ENCODE peak calls at places on chromosomes 4 and X, in four cellular contexts. One of them, this sample, is unnamed.

GRCh38 chr4:29081230-29081955 is 1638.8 kb upstream of the PCDH7 start:
- DNase-seq in AG09309: no peak
- DNase-seq in CD8-positive, alpha-beta T cell: no peak
- DNase-seq in MM.1S: no peak
- DNase-seq in this sample: no peak

GRCh38 chrX:18701621-18702361 is 5.7 kb upstream of the PPEF1 start:
- DNase-seq in AG09309: no peak
- DNase-seq in CD8-positive, alpha-beta T cell: no peak
- DNase-seq in MM.1S: no peak
- DNase-seq in this sample: peak

GRCh38 chr4:35525192-35525978 is 718.9 kb downstream of the ARAP2 start:
- DNase-seq in AG09309: no peak
- DNase-seq in CD8-positive, alpha-beta T cell: no peak
- DNase-seq in MM.1S: no peak
- DNase-seq in this sample: no peak

GRCh38 chr4:169124661-169125060 is 114.6 kb upstream of the CBR4 start:
- DNase-seq in AG09309: no peak
- DNase-seq in CD8-positive, alpha-beta T cell: no peak
- DNase-seq in MM.1S: no peak
- DNase-seq in this sample: no peak

GRCh38 chr4:38129452-38129830 is 169.2 kb downstream of the PTTG2 start:
- DNase-seq in AG09309: no peak
- DNase-seq in CD8-positive, alpha-beta T cell: no peak
- DNase-seq in MM.1S: no peak
- DNase-seq in this sample: no peak

GRCh38 chrX:40154229-40154852 is 56.6 kb upstream of the BCOR start:
- DNase-seq in AG09309: no peak
- DNase-seq in CD8-positive, alpha-beta T cell: no peak
- DNase-seq in MM.1S: no peak
- DNase-seq in this sample: no peak

GRCh38 chr4:7663075-7663541 is 228.4 kb upstream of the PSAPL1 start:
- DNase-seq in AG09309: no peak
- DNase-seq in CD8-positive, alpha-beta T cell: no peak
- DNase-seq in MM.1S: no peak
- DNase-seq in this sample: no peak

GRCh38 chrX:67545772-67546495 is 2.1 kb downstream of the AR start:
- DNase-seq in AG09309: no peak
- DNase-seq in CD8-positive, alpha-beta T cell: no peak
- DNase-seq in MM.1S: no peak
- DNase-seq in this sample: no peak

GRCh38 chr4:21709031-21709430 is 239.5 kb downstream of the KCNIP4 start:
- DNase-seq in AG09309: no peak
- DNase-seq in CD8-positive, alpha-beta T cell: no peak
- DNase-seq in MM.1S: no peak
- DNase-seq in this sample: no peak

GRCh38 chr4:63578383-63578782 is 830.9 kb downstream of the TECRL start:
- DNase-seq in AG09309: no peak
- DNase-seq in CD8-positive, alpha-beta T cell: no peak
- DNase-seq in MM.1S: no peak
- DNase-seq in this sample: no peak

GRCh38 chr4:21656832-21657231 is 291.7 kb downstream of the KCNIP4 start:
- DNase-seq in AG09309: no peak
- DNase-seq in CD8-positive, alpha-beta T cell: no peak
- DNase-seq in MM.1S: no peak
- DNase-seq in this sample: peak

GRCh38 chr4:41205130-41205529 is 9.2 kb downstream of the APBB2 start:
- DNase-seq in AG09309: no peak
- DNase-seq in CD8-positive, alpha-beta T cell: no peak
- DNase-seq in MM.1S: no peak
- DNase-seq in this sample: no peak

GRCh38 chr4:53240573-53240972 is 125.3 kb downstream of the SCFD2 start:
- DNase-seq in AG09309: no peak
- DNase-seq in CD8-positive, alpha-beta T cell: no peak
- DNase-seq in MM.1S: no peak
- DNase-seq in this sample: no peak

DNA sequence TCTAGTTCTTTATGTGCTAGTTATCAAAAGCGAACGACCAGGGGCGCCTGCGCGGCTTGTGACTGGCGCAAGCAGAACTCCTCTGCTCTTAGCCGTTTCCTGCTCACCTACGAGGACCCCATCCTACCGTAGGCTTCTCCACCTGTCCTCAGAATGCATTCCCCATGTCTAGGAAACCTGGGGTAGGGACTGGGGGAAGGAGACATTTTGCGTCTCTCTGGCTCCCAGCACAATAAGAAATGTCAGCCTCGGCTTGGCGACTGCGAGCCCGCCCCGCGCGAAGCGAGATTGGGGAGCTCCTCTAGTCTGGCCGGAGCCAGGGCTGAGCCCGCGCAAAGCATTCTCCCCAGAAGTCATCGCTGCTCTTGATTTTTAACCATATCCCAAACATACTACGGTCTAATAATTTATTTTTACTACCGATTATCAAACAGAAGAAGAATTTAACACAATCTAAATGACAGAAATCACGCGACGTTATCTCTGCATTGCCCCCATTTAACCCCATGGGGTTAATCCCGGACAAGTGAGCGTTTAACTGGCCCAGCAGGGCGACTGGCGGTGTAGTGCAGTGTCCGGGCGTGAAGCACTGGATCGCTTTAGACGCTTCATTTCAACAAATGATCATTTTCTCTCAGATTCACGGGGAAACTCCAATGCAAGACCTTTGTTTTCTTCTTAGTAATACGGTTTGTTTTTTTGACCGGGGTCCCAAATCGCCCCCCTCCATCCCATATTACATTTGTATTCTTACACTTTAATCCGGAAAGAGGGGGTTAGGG is 7.9 kb upstream of the PITX2 start:
- DNase-seq in AG09309: no peak
- DNase-seq in CD8-positive, alpha-beta T cell: no peak
- DNase-seq in MM.1S: no peak
- DNase-seq in this sample: no peak
- H3K4me3 ChIP-seq in AG09309: no peak
- H3K4me3 ChIP-seq in CD8-positive, alpha-beta T cell: no peak
- H3K4me3 ChIP-seq in MM.1S: no peak
- H3K4me3 ChIP-seq in this sample: no peak

GRCh38 chrX:2697741-2698294 is 6.7 kb downstream of the CD99 start:
- DNase-seq in AG09309: no peak
- DNase-seq in CD8-positive, alpha-beta T cell: no peak
- DNase-seq in MM.1S: no peak
- DNase-seq in this sample: no peak

GRCh38 chrX:2694868-2695267 is 3.8 kb downstream of the CD99 start:
- DNase-seq in AG09309: no peak
- DNase-seq in CD8-positive, alpha-beta T cell: no peak
- DNase-seq in MM.1S: no peak
- DNase-seq in this sample: no peak

GRCh38 chrX:2698604-2699003 is 7.5 kb downstream of the CD99 start:
- DNase-seq in AG09309: no peak
- DNase-seq in CD8-positive, alpha-beta T cell: no peak
- DNase-seq in MM.1S: no peak
- DNase-seq in this sample: no peak

GRCh38 chrX:2697306-2697705 is 6.2 kb downstream of the CD99 start:
- DNase-seq in AG09309: no peak
- DNase-seq in CD8-positive, alpha-beta T cell: no peak
- DNase-seq in MM.1S: no peak
- DNase-seq in this sample: no peak

GRCh38 chrX:2696698-2697215 is 5.7 kb downstream of the CD99 start:
- DNase-seq in AG09309: no peak
- DNase-seq in CD8-positive, alpha-beta T cell: peak
- DNase-seq in MM.1S: no peak
- DNase-seq in this sample: peak
- H3K4me3 ChIP-seq in AG09309: no peak
- H3K4me3 ChIP-seq in CD8-positive, alpha-beta T cell: peak
- H3K4me3 ChIP-seq in MM.1S: no peak
- H3K4me3 ChIP-seq in this sample: no peak

DNA sequence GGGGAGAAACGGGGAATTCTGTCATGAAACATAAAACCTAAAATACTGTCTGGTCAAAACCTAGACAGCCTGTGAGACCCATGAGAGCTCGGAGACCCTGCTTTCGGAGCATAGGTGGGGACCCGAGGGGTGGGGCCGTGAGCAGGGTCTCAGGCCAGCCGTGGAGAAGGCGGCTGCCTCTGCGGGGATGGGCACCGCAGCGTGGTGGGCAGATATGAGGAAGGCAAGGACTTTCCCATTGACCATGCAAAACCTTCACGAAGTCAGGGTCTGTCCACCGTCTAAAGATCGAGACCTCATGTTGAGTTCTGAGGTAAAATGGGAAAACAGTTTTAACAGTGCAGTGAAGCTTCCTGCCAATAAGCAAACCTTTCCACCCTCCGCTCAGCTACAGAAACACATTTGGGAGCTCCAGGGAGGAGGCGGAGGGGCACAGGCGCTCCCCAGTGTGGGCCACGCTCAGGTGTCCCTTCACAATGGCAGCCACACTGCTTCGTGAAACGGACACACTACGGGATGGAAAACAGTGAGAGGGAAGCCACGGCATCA is 74.4 kb downstream of the SORBS2 start:
- DNase-seq in AG09309: no peak
- DNase-seq in CD8-positive, alpha-beta T cell: no peak
- DNase-seq in MM.1S: no peak
- DNase-seq in this sample: no peak
- H3K4me3 ChIP-seq in AG09309: peak
- H3K4me3 ChIP-seq in CD8-positive, alpha-beta T cell: no peak
- H3K4me3 ChIP-seq in MM.1S: no peak
- H3K4me3 ChIP-seq in this sample: no peak

DNA sequence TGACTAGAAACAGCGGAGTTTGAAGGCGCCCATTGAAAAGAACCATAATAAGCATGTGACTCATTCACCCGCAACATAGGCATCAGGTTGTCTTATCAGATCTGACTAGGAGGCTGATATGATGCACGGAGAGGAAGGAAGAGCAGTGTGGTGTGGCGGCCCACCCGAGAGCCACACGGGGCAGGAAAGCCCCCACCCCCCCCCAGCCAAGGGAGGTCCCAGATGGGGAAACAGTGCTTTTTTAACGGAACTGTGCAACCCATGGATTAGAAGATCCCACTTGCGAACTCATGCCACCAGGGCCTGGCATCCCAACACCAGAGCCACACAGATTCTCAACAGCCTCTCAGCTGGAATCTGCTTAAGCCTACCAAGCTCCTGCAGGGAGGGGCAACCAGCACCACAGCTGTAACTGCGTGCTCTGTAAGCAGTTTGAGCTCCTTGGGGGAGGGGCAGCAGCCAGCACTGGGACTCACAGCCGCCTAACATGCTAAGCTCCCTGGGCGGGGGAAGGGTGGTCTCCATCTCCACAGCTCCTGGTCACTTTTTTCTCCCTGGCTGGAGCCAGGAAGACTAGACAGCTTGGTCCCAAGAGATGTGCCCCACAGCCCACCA is 466.2 kb downstream of the PDGFC start:
- DNase-seq in AG09309: no peak
- DNase-seq in CD8-positive, alpha-beta T cell: no peak
- DNase-seq in MM.1S: no peak
- DNase-seq in this sample: no peak
- H3K4me3 ChIP-seq in AG09309: no peak
- H3K4me3 ChIP-seq in CD8-positive, alpha-beta T cell: no peak
- H3K4me3 ChIP-seq in MM.1S: no peak
- H3K4me3 ChIP-seq in this sample: no peak

GRCh38 chr4:173500841-173501591 is 29.0 kb downstream of the HAND2 start:
- DNase-seq in AG09309: no peak
- DNase-seq in CD8-positive, alpha-beta T cell: no peak
- DNase-seq in MM.1S: no peak
- DNase-seq in this sample: no peak
- H3K4me3 ChIP-seq in AG09309: no peak
- H3K4me3 ChIP-seq in CD8-positive, alpha-beta T cell: peak
- H3K4me3 ChIP-seq in MM.1S: no peak
- H3K4me3 ChIP-seq in this sample: no peak

DNA sequence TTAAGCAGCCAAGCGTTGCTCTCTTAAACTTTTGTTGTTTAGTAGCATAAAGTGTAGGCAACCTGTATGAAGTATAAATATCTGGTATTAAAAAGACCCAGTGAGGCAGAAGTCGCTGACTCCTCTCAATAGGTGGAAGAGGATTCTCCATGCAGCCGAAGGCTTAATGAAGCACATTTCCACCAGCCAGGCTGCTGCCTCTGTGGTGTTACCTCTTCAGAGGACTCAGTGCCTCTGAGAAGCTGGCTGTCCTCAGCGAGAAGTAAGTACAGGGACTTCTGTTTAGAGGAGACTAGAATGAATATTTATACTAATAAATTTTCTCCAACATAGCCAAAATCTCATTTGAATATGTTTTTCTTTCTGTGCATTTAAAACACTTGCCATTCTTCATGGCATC is 6.0 kb downstream of the SORBS2 start:
- DNase-seq in AG09309: no peak
- DNase-seq in CD8-positive, alpha-beta T cell: no peak
- DNase-seq in MM.1S: no peak
- DNase-seq in this sample: no peak
- H3K4me3 ChIP-seq in AG09309: no peak
- H3K4me3 ChIP-seq in CD8-positive, alpha-beta T cell: no peak
- H3K4me3 ChIP-seq in MM.1S: no peak
- H3K4me3 ChIP-seq in this sample: no peak

DNA sequence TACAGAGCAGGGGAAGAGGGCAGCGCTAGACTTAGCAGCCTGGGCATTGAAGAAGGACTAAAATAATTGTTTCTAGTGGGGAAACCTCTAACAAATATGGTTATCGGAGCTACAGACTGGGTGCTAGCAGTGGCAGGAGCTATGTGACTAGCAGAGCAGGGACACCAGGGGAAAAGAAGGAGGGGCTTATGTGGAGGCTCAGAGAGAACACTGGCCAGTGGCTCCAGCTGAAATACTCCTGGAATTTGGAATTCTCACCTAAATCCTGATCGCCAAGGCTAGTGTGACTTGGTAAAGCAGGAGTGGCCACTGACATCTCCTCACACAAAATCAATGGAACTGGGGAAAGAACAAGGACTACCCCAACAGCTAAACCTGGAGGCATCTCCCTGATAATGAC is 2.0 kb downstream of the TAPT1 start:
- DNase-seq in AG09309: no peak
- DNase-seq in CD8-positive, alpha-beta T cell: no peak
- DNase-seq in MM.1S: no peak
- DNase-seq in this sample: no peak
- H3K4me3 ChIP-seq in AG09309: no peak
- H3K4me3 ChIP-seq in CD8-positive, alpha-beta T cell: peak
- H3K4me3 ChIP-seq in MM.1S: peak
- H3K4me3 ChIP-seq in this sample: no peak